ENCODE peak calls at places on chromosome 20, in eight cellular contexts. N is AG04449, Q is tibial nerve, E is psoas muscle, R is colonic mucosa, F is OCI-LY7, B is GM12864, U is nephron progenitor cell. S is an unnamed sample.

GRCh38 chr20:59351148-59352040 is 51.0 kb downstream of the EDN3 start:
- DNase-seq in F (no peak), E (no peak), N (peak; percentile 4), R (peak; percentile 36), Q (no peak), U (no peak), B (no peak), S (no peak)

GRCh38 chr20:38260378-38261053 is at the start of gene KIAA1755:
- DNase-seq in E (peak; percentile 69), U (peak; percentile 46), B (no peak), F (no peak), N (no peak), R (no peak), Q (no peak), S (no peak)

GRCh38 chr20:10708342-10709185 is 34.8 kb upstream of the JAG1 start:
- DNase-seq in B (no peak), Q (no peak), E (no peak), N (peak; percentile 67), F (no peak), U (no peak), R (no peak), S (no peak)

GRCh38 chr20:47610945-47611250 is 109.2 kb downstream of the NCOA3 start:
- DNase-seq in F (no peak), R (no peak), E (no peak), U (no peak), N (no peak), B (no peak), Q (no peak), S (no peak)

GRCh38 chr20:58169441-58169840 is 59.0 kb downstream of the ANKRD60 start:
- DNase-seq in F (no peak), U (no peak), Q (no peak), B (no peak), N (peak; percentile 7), E (no peak), R (no peak), S (no peak)

GRCh38 chr20:38651562-38651961 is 50.0 kb downstream of the ARHGAP40 start:
- DNase-seq in F (no peak), B (no peak), N (no peak), R (no peak), U (no peak), Q (no peak), E (no peak), S (no peak)

GRCh38 chr20:57882451-57883161 is 172.8 kb upstream of the PMEPA1 start:
- DNase-seq in N (no peak), E (no peak), Q (no peak), U (no peak), R (peak; percentile 16), F (no peak), B (no peak), S (no peak)

GRCh38 chr20:16469395-16469905 is 103.8 kb downstream of the KIF16B start:
- DNase-seq in E (no peak), R (no peak), U (no peak), F (no peak), B (no peak), Q (no peak), N (no peak), S (no peak)

GRCh38 chr20:9911519-9911918 is 72.6 kb upstream of the PAK5 start:
- DNase-seq in B (no peak), R (no peak), F (no peak), N (no peak), Q (no peak), U (no peak), E (no peak), S (no peak)

GRCh38 chr20:25545171-25545570 is 40.2 kb downstream of the NINL start:
- DNase-seq in Q (no peak), U (no peak), F (no peak), N (no peak), B (no peak), E (no peak), R (no peak), S (no peak)

GRCh38 chr20:37706298-37706697 is 12.5 kb downstream of the CTNNBL1 start:
- DNase-seq in F (no peak), E (no peak), Q (no peak), R (no peak), U (no peak), N (no peak), B (no peak), S (no peak)

GRCh38 chr20:50652702-50653294 is 38.5 kb downstream of the RIPOR3 start:
- DNase-seq in B (peak; percentile 25), U (no peak), E (no peak), N (no peak), Q (no peak), R (no peak), F (peak; percentile 31), S (no peak)

GRCh38 chr20:38158701-38159325 is 6.3 kb downstream of the TGM2 start:
- DNase-seq in B (no peak), F (no peak), R (no peak), E (no peak), N (no peak), Q (no peak), U (no peak), S (no peak)

GRCh38 chr20:58647814-58648501 is 3.1 kb upstream of the STX16 start:
- DNase-seq in E (no peak), F (no peak), B (no peak), N (peak; percentile 50), U (no peak), R (no peak), Q (no peak), S (no peak)

GRCh38 chr20:44683263-44684046 is 31.7 kb upstream of the CCN5 start:
- DNase-seq in Q (no peak), R (peak; percentile 56), N (no peak), E (no peak), B (no peak), F (peak; percentile 91), U (peak; percentile 64), S (peak; percentile 83)

GRCh38 chr20:47317127-47317895 is 39.2 kb downstream of the ZMYND8 start:
- DNase-seq in F (peak; percentile 41), Q (peak; percentile 72), N (peak; percentile 90), E (peak; percentile 94), U (peak; percentile 13), B (peak; percentile 12), R (peak; percentile 62), S (no peak)

GRCh38 chr20:59031326-59032022 is 661 bp downstream of the ATP5F1E start:
- DNase-seq in F (peak; percentile 48), Q (no peak), B (no peak), R (peak; percentile 58), N (no peak), U (no peak), E (no peak), S (no peak)

GRCh38 chr20:59823456-59823855 is 110.0 kb downstream of the SYCP2 start:
- DNase-seq in R (no peak), Q (no peak), E (no peak), B (no peak), N (no peak), F (no peak), U (no peak), S (no peak)

GRCh38 chr20:57594092-57594911 is 25.9 kb downstream of the ZBP1 start:
- DNase-seq in B (no peak), N (no peak), R (no peak), Q (peak; percentile 53), U (peak; percentile 84), E (peak; percentile 76), F (peak; percentile 63), S (peak; percentile 83)

GRCh38 chr20:44692932-44693476 is 22.2 kb upstream of the CCN5 start:
- DNase-seq in B (no peak), N (peak; percentile 90), Q (peak; percentile 88), R (no peak), U (no peak), F (no peak), E (peak; percentile 90), S (no peak)

DNA sequence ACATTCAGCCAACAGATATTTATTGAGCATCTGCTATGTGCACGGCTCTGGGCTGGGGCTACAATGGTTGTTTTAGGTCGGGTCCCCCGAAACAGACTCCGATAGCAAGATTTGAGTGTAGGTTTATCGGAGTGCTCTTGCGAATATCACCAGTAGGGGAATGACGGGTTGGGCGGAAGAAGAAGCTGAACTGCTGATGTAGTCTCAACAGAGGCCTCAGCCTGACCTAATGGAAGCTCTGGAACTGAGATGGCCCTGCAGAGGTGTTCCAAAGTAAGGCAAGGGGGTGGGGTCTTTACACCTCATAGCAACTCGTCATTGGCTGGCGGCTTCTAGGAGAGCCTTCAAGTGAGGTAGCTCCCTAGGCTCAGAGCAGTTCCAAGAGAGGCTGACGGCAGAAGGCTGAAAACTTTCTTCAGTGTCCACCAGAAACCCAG is 1.1 kb downstream of the L3MBTL1 start:
- DNase-seq in F (no peak), E (no peak), Q (no peak), U (no peak), B (no peak), N (no peak), R (no peak), S (peak; percentile 30)
- TF ChIP-seq CTCF in F (no peak), E (no peak), Q (no peak), U (no peak), B (no peak), N (no peak), R (no peak), S (no peak)

GRCh38 chr20:8454137-8454712 is 322.2 kb downstream of the PLCB1 start:
- DNase-seq in N (peak; percentile 72), B (no peak), F (peak; percentile 53), Q (no peak), R (no peak), U (no peak), E (no peak), S (peak; percentile 22)

GRCh38 chr20:8461186-8461585 is 329.1 kb downstream of the PLCB1 start:
- DNase-seq in N (no peak), F (no peak), E (no peak), U (no peak), Q (no peak), B (no peak), R (no peak), S (no peak)

DNA sequence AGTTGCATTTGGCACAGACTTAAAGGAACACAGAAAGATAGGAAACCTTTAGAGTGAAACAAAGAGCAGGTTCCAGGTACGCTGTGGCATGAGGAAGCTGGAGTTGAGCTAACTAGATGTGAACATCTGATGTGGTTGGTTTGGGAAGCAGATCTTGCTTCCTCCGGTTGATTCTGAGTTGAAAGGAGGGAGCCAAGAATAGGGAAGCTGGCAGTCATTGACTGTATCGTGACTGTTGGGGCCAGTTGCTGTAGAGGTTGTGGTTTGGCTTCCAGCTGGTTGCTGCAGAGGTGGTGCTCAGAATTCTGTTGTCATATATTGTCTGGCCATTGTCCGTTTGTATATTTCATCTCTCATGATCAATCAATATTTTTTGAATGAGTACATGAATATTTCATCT is 325.9 kb downstream of the PLCB1 start:
- DNase-seq in E (no peak), B (no peak), R (no peak), F (no peak), U (no peak), Q (no peak), N (no peak), S (no peak)
- TF ChIP-seq CTCF in E (no peak), B (no peak), R (no peak), F (no peak), U (no peak), Q (no peak), N (no peak), S (no peak)

GRCh38 chr20:40966103-40966502 is 62.5 kb upstream of the TOP1 start:
- DNase-seq in U (peak; percentile 32), N (no peak), B (no peak), E (no peak), Q (no peak), F (peak; percentile 95), R (no peak), S (peak; percentile 17)
- TF ChIP-seq CTCF in U (peak; percentile 46), N (peak; percentile 31), B (peak; percentile 76), E (no peak), Q (no peak), F (peak; percentile 91), R (no peak), S (peak; percentile 41)

GRCh38 chr20:2451939-2452732 is 18.5 kb downstream of the SNRPB start:
- DNase-seq in F (peak; percentile 54), B (no peak), E (peak; percentile 78), N (no peak), U (peak; percentile 90), R (peak; percentile 81), Q (peak; percentile 90), S (peak; percentile 55)
- TF ChIP-seq CTCF in F (peak; percentile 87), B (peak; percentile 90), E (peak; percentile 70), N (peak; percentile 83), U (peak; percentile 89), R (peak; percentile 86), Q (peak; percentile 82), S (peak; percentile 85)